ENCODE peak calls at places on chromosomes 13 and 19, in seven cellular contexts. A, P, Y, W, G, K and E are unnamed samples.

GRCh38 chr13:55244991-55245644 is 1895.6 kb upstream of the PRR20A start:
- DNase-seq in Y (peak; percentile 71), P (no peak), A (no peak), W (peak; percentile 14), K (no peak), G (no peak), E (peak; percentile 28)

GRCh38 chr13:49627831-49628652 is at the start of gene ARL11:
- DNase-seq in Y (peak; percentile 92), G (peak; percentile 85), W (peak; percentile 45), A (peak; percentile 87), K (no peak), P (peak; percentile 80), E (peak; percentile 22)

GRCh38 chr19:16412596-16413355 is 59.0 kb downstream of the EPS15L1 start:
- DNase-seq in Y (no peak), G (no peak), A (no peak), K (no peak), W (no peak), P (no peak), E (no peak)

GRCh38 chr13:82878536-82878935 is 1003.7 kb downstream of the SLITRK1 start:
- DNase-seq in Y (no peak), A (no peak), G (no peak), W (no peak), P (no peak), K (peak; percentile 62), E (no peak)

GRCh38 chr19:1315470-1316166 is 29.9 kb downstream of the EFNA2 start:
- DNase-seq in P (no peak), K (no peak), Y (peak; percentile 78), W (peak; percentile 70), A (peak; percentile 73), G (peak; percentile 24), E (peak; percentile 78)

GRCh38 chr13:66665991-66666390 is 564.1 kb downstream of the PCDH9 start:
- DNase-seq in P (no peak), G (no peak), W (peak; percentile 66), K (peak; percentile 94), Y (peak; percentile 51), A (no peak), E (peak; percentile 96)

GRCh38 chr13:44879452-44880058 is 109.7 kb downstream of the NUFIP1 start:
- DNase-seq in P (no peak), A (peak; percentile 34), Y (no peak), W (no peak), G (no peak), K (peak; percentile 58), E (no peak)

GRCh38 chr13:31436478-31436877 is 236.7 kb downstream of the B3GLCT start:
- DNase-seq in K (no peak), A (no peak), P (no peak), G (no peak), W (peak; percentile 15), Y (no peak), E (no peak)

GRCh38 chr13:41833201-41833600 is 127.7 kb downstream of the VWA8 start:
- DNase-seq in W (no peak), A (no peak), G (no peak), P (no peak), Y (no peak), K (no peak), E (no peak)

GRCh38 chr13:51058461-51059167 is 52.5 kb downstream of the C13orf42 start:
- DNase-seq in W (no peak), K (no peak), P (no peak), Y (no peak), G (no peak), A (no peak), E (no peak)

GRCh38 chr19:48913114-48913513 is 13.0 kb downstream of the NUCB1 start:
- DNase-seq in P (no peak), G (peak; percentile 37), K (no peak), A (no peak), Y (no peak), W (no peak), E (no peak)

GRCh38 chr19:35710784-35711723 is 6.7 kb downstream of the ZBTB32 start:
- DNase-seq in P (no peak), G (no peak), W (no peak), A (no peak), K (no peak), Y (no peak), E (no peak)

GRCh38 chr19:12913011-12913561 is 6.0 kb downstream of the SYCE2 start:
- DNase-seq in G (no peak), P (peak; percentile 89), Y (peak; percentile 71), A (peak; percentile 48), W (peak; percentile 29), K (no peak), E (peak; percentile 77)

GRCh38 chr13:75079226-75079625 is 402.7 kb downstream of the TBC1D4 start:
- DNase-seq in W (no peak), A (no peak), Y (no peak), P (no peak), G (no peak), K (peak; percentile 4), E (no peak)

GRCh38 chr19:20167020-20167644 is at the start of gene ZNF486:
- DNase-seq in W (peak; percentile 92), Y (peak; percentile 98), A (peak; percentile 98), P (peak; percentile 97), K (peak; percentile 88), G (peak; percentile 90), E (peak; percentile 97)